ENCODE peak calls at places on chromosome 6, in six cellular contexts. A, O, L, D, K and Q are unnamed samples.

GRCh38 chr6:14217728-14218637 is 100.4 kb downstream of the CD83 start:
- DNase-seq in K (no peak), D (no peak), A (no peak), L (no peak), O (no peak), Q (no peak)

GRCh38 chr6:166997768-166998255 is 1.4 kb upstream of the CEP43 start:
- DNase-seq in A (peak), O (peak), L (no peak), K (peak), D (no peak), Q (peak)

GRCh38 chr6:130381459-130382380 is 15.9 kb downstream of the TMEM200A start:
- DNase-seq in K (no peak), L (no peak), A (no peak), D (no peak), O (no peak), Q (no peak)

GRCh38 chr6:81752084-81752968 is at the start of gene TENT5A:
- DNase-seq in D (peak), A (peak), O (peak), K (peak), L (peak), Q (peak)

GRCh38 chr6:111098597-111098996 is 11.3 kb downstream of the SLC16A10 start:
- DNase-seq in D (no peak), O (no peak), L (no peak), A (no peak), K (no peak), Q (no peak)

GRCh38 chr6:139313229-139313628 is 21.4 kb upstream of the TXLNB start:
- DNase-seq in L (no peak), O (no peak), K (no peak), D (no peak), A (no peak), Q (no peak)

GRCh38 chr6:50610562-50610961 is 102.8 kb upstream of the TFAP2D start:
- DNase-seq in A (peak), D (no peak), K (no peak), L (no peak), O (no peak), Q (no peak)

GRCh38 chr6:56482525-56482924 is 160.2 kb downstream of the DST start:
- DNase-seq in A (no peak), O (no peak), L (no peak), K (no peak), D (no peak), Q (no peak)

GRCh38 chr6:134732761-134733160 is 217.1 kb downstream of the ALDH8A1 start:
- DNase-seq in K (no peak), A (no peak), O (peak), D (no peak), L (no peak), Q (no peak)

GRCh38 chr6:54621285-54621684 is 225.3 kb upstream of the FAM83B start:
- DNase-seq in O (no peak), A (peak), D (no peak), L (no peak), K (no peak), Q (no peak)

GRCh38 chr6:106056738-106057390 is 29.3 kb upstream of the PRDM1 start:
- DNase-seq in O (no peak), L (no peak), K (no peak), D (no peak), A (peak), Q (no peak)